ENCODE peak calls at places on chromosome 22, in six cellular contexts. S, K, X, Q, Y and B are unnamed samples.

GRCh38 chr22:23984430-23984829 is 4.5 kb downstream of the GSTT2 start:
- DNase-seq in S (peak; percentile 36), K (no peak), X (no peak), Q (peak; percentile 41), Y (peak; percentile 16), B (peak; percentile 63)

GRCh38 chr22:27863556-27863955 is 55.5 kb downstream of the PITPNB start:
- DNase-seq in S (no peak), K (no peak), X (no peak), Q (no peak), Y (no peak), B (no peak)

GRCh38 chr22:38397189-38398097 is 57.6 kb downstream of the KCNJ4 start:
- DNase-seq in S (peak; percentile 73), K (peak; percentile 93), X (peak; percentile 56), Q (peak; percentile 51), Y (peak; percentile 42), B (peak; percentile 57)

GRCh38 chr22:50737728-50738648 is at the start of gene ACR:
- DNase-seq in S (no peak), K (no peak), X (no peak), Q (no peak), Y (no peak), B (no peak)

GRCh38 chr22:18971321-18971751 is 35.2 kb upstream of the PRODH start:
- DNase-seq in S (no peak), K (no peak), X (no peak), Q (no peak), Y (no peak), B (no peak)

GRCh38 chr22:20782601-20783299 is 8.8 kb downstream of the SERPIND1 start:
- DNase-seq in S (no peak), K (no peak), X (peak; percentile 42), Q (no peak), Y (no peak), B (no peak)

GRCh38 chr22:37623075-37624016 is 14.7 kb downstream of the GGA1 start:
- DNase-seq in S (no peak), K (no peak), X (peak; percentile 44), Q (peak; percentile 75), Y (peak; percentile 57), B (peak; percentile 90)

GRCh38 chr22:20579273-20580120 is 72.1 kb downstream of the MED15 start:
- DNase-seq in S (no peak), K (no peak), X (no peak), Q (no peak), Y (no peak), B (peak; percentile 26)

GRCh38 chr22:36743591-36744412 is 32.1 kb downstream of the IFT27 start:
- DNase-seq in S (no peak), K (no peak), X (no peak), Q (no peak), Y (no peak), B (peak; percentile 42)

GRCh38 chr22:46010177-46010867 is 33.4 kb upstream of the WNT7B start:
- DNase-seq in S (peak; percentile 61), K (no peak), X (peak; percentile 80), Q (no peak), Y (no peak), B (no peak)

GRCh38 chr22:20138417-20138738 is 6.8 kb downstream of the ZDHHC8 start:
- DNase-seq in S (no peak), K (no peak), X (no peak), Q (no peak), Y (no peak), B (no peak)

GRCh38 chr22:31329453-31330215 is 16.5 kb downstream of the PATZ1 start:
- DNase-seq in S (peak; percentile 31), K (no peak), X (no peak), Q (no peak), Y (no peak), B (no peak)

GRCh38 chr22:50177537-50178470 is 7.3 kb downstream of the PANX2 start:
- DNase-seq in S (no peak), K (no peak), X (no peak), Q (no peak), Y (no peak), B (no peak)

GRCh38 chr22:26763633-26764295 is 106.4 kb downstream of the MIAT start:
- DNase-seq in S (peak; percentile 45), K (no peak), X (peak; percentile 56), Q (no peak), Y (peak; percentile 50), B (no peak)

GRCh38 chr22:27107824-27108223 is 450.4 kb downstream of the MIAT start:
- DNase-seq in S (peak; percentile 94), K (no peak), X (peak; percentile 25), Q (no peak), Y (peak; percentile 54), B (no peak)

GRCh38 chr22:21739828-21740377 is 4.3 kb upstream of the YPEL1 start:
- DNase-seq in S (no peak), K (no peak), X (no peak), Q (no peak), Y (no peak), B (no peak)

GRCh38 chr22:50001388-50002231 is 11.0 kb downstream of the IL17REL start:
- DNase-seq in S (no peak), K (no peak), X (no peak), Q (no peak), Y (no peak), B (no peak)

GRCh38 chr22:37533995-37534394 is 14.8 kb upstream of the CARD10 start:
- DNase-seq in S (peak; percentile 98), K (no peak), X (peak; percentile 74), Q (no peak), Y (peak; percentile 84), B (no peak)

GRCh38 chr22:20436309-20437252 is 1.0 kb downstream of the SCARF2 start:
- DNase-seq in S (no peak), K (no peak), X (no peak), Q (peak; percentile 50), Y (peak; percentile 29), B (no peak)

GRCh38 chr22:50522208-50522805 is 3.1 kb downstream of the SCO2 start:
- DNase-seq in S (no peak), K (no peak), X (no peak), Q (no peak), Y (no peak), B (no peak)

GRCh38 chr22:39039306-39040126 is 1.1 kb upstream of the APOBEC3F start:
- DNase-seq in S (no peak), K (no peak), X (no peak), Q (no peak), Y (no peak), B (no peak)

GRCh38 chr22:35769974-35770373 is 52.3 kb downstream of the APOL5 start:
- DNase-seq in S (no peak), K (no peak), X (no peak), Q (no peak), Y (no peak), B (no peak)

GRCh38 chr22:49417833-49418232 is 409.8 kb downstream of the BRD1 start:
- DNase-seq in S (no peak), K (no peak), X (no peak), Q (no peak), Y (no peak), B (no peak)

GRCh38 chr22:43066844-43067385 is 22.3 kb downstream of the TTLL1 start:
- DNase-seq in S (peak; percentile 69), K (no peak), X (peak; percentile 75), Q (no peak), Y (peak; percentile 68), B (no peak)

GRCh38 chr22:42596376-42596775 is 18.3 kb downstream of the POLDIP3 start:
- DNase-seq in S (no peak), K (no peak), X (no peak), Q (no peak), Y (no peak), B (no peak)

GRCh38 chr22:19448739-19449421 is 1.4 kb upstream of the C22orf39 start:
- DNase-seq in S (no peak), K (no peak), X (no peak), Q (no peak), Y (no peak), B (peak; percentile 56)

GRCh38 chr22:38611559-38611958 is 41.6 kb upstream of the DMC1 start:
- DNase-seq in S (no peak), K (no peak), X (no peak), Q (no peak), Y (no peak), B (no peak)

GRCh38 chr22:46935506-46936377 is 173.3 kb downstream of the TBC1D22A start:
- DNase-seq in S (no peak), K (no peak), X (peak; percentile 2), Q (no peak), Y (no peak), B (no peak)

GRCh38 chr22:21978564-21979386 is 3.8 kb downstream of the TOP3B start:
- DNase-seq in S (no peak), K (no peak), X (no peak), Q (no peak), Y (no peak), B (no peak)

GRCh38 chr22:20055654-20056053 is 24.4 kb upstream of the DGCR8 start:
- DNase-seq in S (no peak), K (no peak), X (no peak), Q (no peak), Y (no peak), B (no peak)

GRCh38 chr22:18156878-18157713 is 7.1 kb downstream of the USP18 start:
- DNase-seq in S (peak; percentile 88), K (peak; percentile 54), X (peak; percentile 86), Q (peak; percentile 76), Y (peak; percentile 97), B (peak; percentile 83)

DNA sequence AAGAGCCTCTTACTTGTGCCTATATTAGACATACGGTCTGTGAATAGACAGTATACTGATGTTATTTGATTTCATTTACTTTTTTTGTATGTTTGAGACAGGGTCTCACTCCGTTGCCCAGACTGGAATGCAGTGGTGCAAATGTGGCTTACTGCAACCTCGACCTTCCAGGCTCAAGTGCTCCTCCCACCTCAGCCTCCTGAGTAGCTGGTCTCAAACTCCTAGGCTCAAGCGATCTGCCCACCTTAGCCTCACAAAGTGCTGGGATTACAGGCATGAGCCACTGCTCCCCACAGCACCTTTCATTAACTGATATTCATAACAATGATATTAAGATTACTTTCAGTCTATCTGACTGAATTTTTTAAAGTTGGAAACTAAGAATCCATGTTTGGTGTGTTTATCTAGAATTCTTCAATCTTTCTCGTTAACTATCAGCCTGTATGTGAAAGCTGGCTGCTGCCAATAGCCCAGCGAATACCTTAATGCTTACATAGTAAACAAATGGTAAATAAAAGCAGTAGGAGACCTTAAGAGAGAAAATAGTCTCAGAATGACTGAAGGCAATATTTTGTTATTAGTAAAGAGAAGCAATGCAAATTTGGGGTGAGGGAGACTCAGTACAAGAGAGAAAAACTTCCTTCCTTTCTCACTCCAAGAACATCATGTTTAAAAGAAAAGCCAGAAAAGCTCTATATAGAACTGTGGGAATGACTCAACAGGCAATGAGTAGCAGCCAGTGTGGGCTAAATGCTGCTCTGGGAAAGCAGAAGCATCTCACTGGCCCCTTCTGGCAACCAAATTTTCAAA is 101.9 kb downstream of the MRTFA start:
- DNase-seq in S (peak; percentile 52), K (no peak), X (peak; percentile 39), Q (no peak), Y (peak; percentile 67), B (no peak)
- H3K9ac ChIP-seq in S (no peak overlapping the region), K (no peak overlapping the region), X (no peak overlapping the region), Q (no peak overlapping the region), Y (no peak overlapping the region), B (peak overlapping the region; percentile 30)

GRCh38 chr22:30212363-30212995 is 34.1 kb downstream of the LIF start:
- DNase-seq in S (peak; percentile 99), K (no peak), X (peak; percentile 95), Q (no peak), Y (peak; percentile 90), B (no peak)
- H3K9ac ChIP-seq in S (peak overlapping the region; percentile 38), K (no peak overlapping the region), X (peak overlapping the region; percentile 96), Q (no peak overlapping the region), Y (peak overlapping the region; percentile 26), B (no peak overlapping the region)

GRCh38 chr22:25070870-25071465 is 118.5 kb downstream of the KIAA1671 start:
- DNase-seq in S (no peak), K (no peak), X (no peak), Q (no peak), Y (no peak), B (no peak)
- H3K9ac ChIP-seq in S (no peak overlapping the region), K (no peak overlapping the region), X (no peak overlapping the region), Q (no peak overlapping the region), Y (no peak overlapping the region), B (no peak overlapping the region)

GRCh38 chr22:25518000-25518663 is 46.3 kb upstream of the GRK3 start:
- DNase-seq in S (no peak), K (no peak), X (no peak), Q (no peak), Y (no peak), B (no peak)
- H3K9ac ChIP-seq in S (no peak overlapping the region), K (no peak overlapping the region), X (no peak overlapping the region), Q (no peak overlapping the region), Y (no peak overlapping the region), B (no peak overlapping the region)